ENCODE peak calls at places on chromosomes 6 and 20, in seven cellular contexts. One of them, this sample, is unnamed.

GRCh38 chr6:27863962-27864905 is 48.0 kb downstream of the OR2B2 start:
- DNase-seq in WERI-Rb-1: no peak
- DNase-seq in HT-29: no peak
- DNase-seq in PC-9: no peak
- DNase-seq in dorsolateral prefrontal cortex: peak; percentile 7
- DNase-seq in activated T-cell treated with anti-CD3 and anti-CD28 coated beads for 1 hour: no peak
- DNase-seq in non-pigmented ciliary epithelial cell: no peak
- DNase-seq in this sample: no peak

GRCh38 chr20:48404598-48404997 is 423.2 kb downstream of the PREX1 start:
- DNase-seq in WERI-Rb-1: no peak
- DNase-seq in HT-29: peak; percentile 19
- DNase-seq in PC-9: peak; percentile 11
- DNase-seq in dorsolateral prefrontal cortex: no peak
- DNase-seq in activated T-cell treated with anti-CD3 and anti-CD28 coated beads for 1 hour: no peak
- DNase-seq in non-pigmented ciliary epithelial cell: no peak
- DNase-seq in this sample: no peak

GRCh38 chr6:3068329-3069223 is at the start of gene RIPK1:
- DNase-seq in WERI-Rb-1: peak; percentile 98
- DNase-seq in HT-29: peak; percentile 93
- DNase-seq in PC-9: peak; percentile 93
- DNase-seq in dorsolateral prefrontal cortex: peak; percentile 88
- DNase-seq in activated T-cell treated with anti-CD3 and anti-CD28 coated beads for 1 hour: peak; percentile 93
- DNase-seq in non-pigmented ciliary epithelial cell: no peak
- DNase-seq in this sample: peak; percentile 89

GRCh38 chr20:54476336-54476928 is 1.0 kb downstream of the DOK5 start:
- DNase-seq in WERI-Rb-1: no peak
- DNase-seq in HT-29: no peak
- DNase-seq in PC-9: no peak
- DNase-seq in dorsolateral prefrontal cortex: no peak
- DNase-seq in activated T-cell treated with anti-CD3 and anti-CD28 coated beads for 1 hour: no peak
- DNase-seq in non-pigmented ciliary epithelial cell: no peak
- DNase-seq in this sample: no peak

GRCh38 chr6:55953384-55953783 is 78.0 kb upstream of the BMP5 start:
- DNase-seq in WERI-Rb-1: no peak
- DNase-seq in HT-29: peak; percentile 53
- DNase-seq in PC-9: no peak
- DNase-seq in dorsolateral prefrontal cortex: no peak
- DNase-seq in activated T-cell treated with anti-CD3 and anti-CD28 coated beads for 1 hour: no peak
- DNase-seq in non-pigmented ciliary epithelial cell: peak; percentile 22
- DNase-seq in this sample: peak; percentile 12

GRCh38 chr20:59743767-59744485 is 139.6 kb downstream of the PHACTR3 start:
- DNase-seq in WERI-Rb-1: no peak
- DNase-seq in HT-29: peak; percentile 71
- DNase-seq in PC-9: peak; percentile 9
- DNase-seq in dorsolateral prefrontal cortex: peak; percentile 52
- DNase-seq in activated T-cell treated with anti-CD3 and anti-CD28 coated beads for 1 hour: no peak
- DNase-seq in non-pigmented ciliary epithelial cell: no peak
- DNase-seq in this sample: no peak

GRCh38 chr6:107057679-107058078 is 29.7 kb downstream of the MTRES1 start:
- DNase-seq in WERI-Rb-1: no peak
- DNase-seq in HT-29: no peak
- DNase-seq in PC-9: no peak
- DNase-seq in dorsolateral prefrontal cortex: no peak
- DNase-seq in activated T-cell treated with anti-CD3 and anti-CD28 coated beads for 1 hour: no peak
- DNase-seq in non-pigmented ciliary epithelial cell: no peak
- DNase-seq in this sample: no peak

GRCh38 chr20:32285621-32286334 is 8.3 kb downstream of the KIF3B start:
- DNase-seq in WERI-Rb-1: no peak
- DNase-seq in HT-29: no peak
- DNase-seq in PC-9: no peak
- DNase-seq in dorsolateral prefrontal cortex: no peak
- DNase-seq in activated T-cell treated with anti-CD3 and anti-CD28 coated beads for 1 hour: no peak
- DNase-seq in non-pigmented ciliary epithelial cell: no peak
- DNase-seq in this sample: no peak